ENCODE peak calls at places on chromosomes 2 and 18, in nine cellular contexts. R is nephron progenitor cell; F is C1 segment of cervical spinal cord; O is COLO829; P is stimulated activated CD4-positive, alpha-beta T cell treated with anti-CD3 and anti-CD28 coated beads, Interleukin-12 subunit alpha, Interleukin-12 subunit beta, amount 100 ng/mL, for 4 hours; Z is GM04504; B is occipital lobe; T is neural crest cell; W is myocyte. H is an unnamed sample.

GRCh38 chr18:46190667-46191066 is 86.5 kb downstream of the HAUS1 start:
- DNase-seq in R (no peak), F (no peak), O (no peak), P (no peak), Z (no peak), B (no peak), T (no peak), W (no peak), H (no peak)

GRCh38 chr18:44601447-44601846 is 79.2 kb upstream of the SETBP1 start:
- DNase-seq in R (no peak), F (no peak), O (peak), P (no peak), Z (peak), B (no peak), T (no peak), W (peak), H (peak)

GRCh38 chr2:109112-109809 is 63.0 kb upstream of the FAM110C start:
- DNase-seq in R (no peak), F (no peak), O (no peak), P (no peak), Z (no peak), B (no peak), T (no peak), W (no peak), H (no peak)

GRCh38 chr2:229261599-229261998 is 9.5 kb downstream of the PID1 start:
- DNase-seq in R (no peak), F (no peak), O (no peak), P (no peak), Z (no peak), B (no peak), T (no peak), W (no peak), H (no peak)

GRCh38 chr2:25699206-25699605 is 25.8 kb upstream of the DTNB start:
- DNase-seq in R (no peak), F (no peak), O (no peak), P (no peak), Z (no peak), B (no peak), T (no peak), W (no peak), H (no peak)

GRCh38 chr2:221205103-221205502 is 367.0 kb downstream of the EPHA4 start:
- DNase-seq in R (no peak), F (no peak), O (no peak), P (no peak), Z (no peak), B (no peak), T (no peak), W (no peak), H (no peak)

GRCh38 chr2:150698016-150698661 is 210.7 kb upstream of the RND3 start:
- DNase-seq in R (no peak), F (no peak), O (no peak), P (no peak), Z (peak), B (no peak), T (no peak), W (peak), H (peak)

GRCh38 chr2:98710709-98711108 is 20.2 kb downstream of the MGAT4A start:
- DNase-seq in R (no peak), F (no peak), O (no peak), P (no peak), Z (no peak), B (no peak), T (no peak), W (no peak), H (no peak)

GRCh38 chr2:241469746-241470145 is 38.6 kb downstream of the STK25 start:
- DNase-seq in R (no peak), F (no peak), O (no peak), P (no peak), Z (no peak), B (no peak), T (no peak), W (no peak), H (no peak)

GRCh38 chr2:169329669-169330554 is 32.4 kb downstream of the LRP2 start:
- DNase-seq in R (no peak), F (no peak), O (no peak), P (no peak), Z (no peak), B (no peak), T (no peak), W (no peak), H (no peak)

GRCh38 chr2:75130171-75130570 is 69.1 kb downstream of the TACR1 start:
- DNase-seq in R (no peak), F (no peak), O (no peak), P (no peak), Z (no peak), B (no peak), T (no peak), W (no peak), H (no peak)

GRCh38 chr2:233974530-233975071 is 57.4 kb downstream of the TRPM8 start:
- DNase-seq in R (no peak), F (no peak), O (peak), P (no peak), Z (peak), B (peak), T (no peak), W (peak), H (peak)

GRCh38 chr2:9167718-9168657 is 38.6 kb upstream of the ASAP2 start:
- DNase-seq in R (no peak), F (no peak), O (no peak), P (no peak), Z (no peak), B (no peak), T (no peak), W (no peak), H (no peak)

GRCh38 chr2:144382848-144383247 is 137.1 kb downstream of the ZEB2 start:
- DNase-seq in R (no peak), F (no peak), O (no peak), P (no peak), Z (no peak), B (no peak), T (no peak), W (no peak), H (no peak)

GRCh38 chr2:105215586-105216192 is 25.9 kb upstream of the GPR45 start:
- DNase-seq in R (no peak), F (no peak), O (no peak), P (no peak), Z (no peak), B (no peak), T (no peak), W (no peak), H (no peak)

GRCh38 chr2:45622704-45623103 is 11.6 kb upstream of the SRBD1 start:
- DNase-seq in R (no peak), F (no peak), O (no peak), P (no peak), Z (no peak), B (no peak), T (no peak), W (no peak), H (no peak)

GRCh38 chr2:142140434-142140845 is 9.6 kb upstream of the LRP1B start:
- DNase-seq in R (no peak), F (no peak), O (no peak), P (no peak), Z (peak), B (no peak), T (no peak), W (peak), H (no peak)

H was measured in GM04503.